ENCODE peak calls at places on chromosome 12, in six cellular contexts. H is uterus, U is cardiac fibroblast, O is astrocyte of the cerebellum, S is hepatocyte, L is bronchial epithelial cell. P is an unnamed sample.

GRCh38 chr12:127008758-127009403 is 1258.1 kb upstream of the TMEM132C start:
- DNase-seq in L (no peak), U (peak), O (no peak), H (no peak), S (peak), P (no peak)

GRCh38 chr12:56197921-56198635 is 8.8 kb upstream of the SMARCC2 start:
- DNase-seq in U (no peak), O (no peak), S (no peak), L (no peak), H (no peak), P (no peak)

GRCh38 chr12:49327887-49328286 is 4.8 kb downstream of the TROAP start:
- DNase-seq in U (no peak), H (no peak), L (no peak), S (no peak), O (no peak), P (no peak)

GRCh38 chr12:78290606-78291345 is 460.1 kb downstream of the NAV3 start:
- DNase-seq in L (peak), U (peak), S (peak), O (peak), H (no peak), P (peak)

GRCh38 chr12:123119808-123120207 is 31.1 kb downstream of the PITPNM2 start:
- DNase-seq in O (no peak), L (no peak), H (no peak), U (no peak), S (no peak), P (no peak)

GRCh38 chr12:3152013-3152412 is 74.8 kb downstream of the TSPAN9 start:
- DNase-seq in S (no peak), U (peak), L (no peak), O (peak), H (no peak), P (peak)

GRCh38 chr12:5614206-5614605 is 182.3 kb downstream of the NTF3 start:
- DNase-seq in H (no peak), S (no peak), U (no peak), O (no peak), L (no peak), P (no peak)

GRCh38 chr12:128323526-128323925 is 56.6 kb downstream of the TMEM132C start:
- DNase-seq in H (no peak), L (no peak), S (no peak), U (no peak), O (no peak), P (no peak)

GRCh38 chr12:124745891-124746570 is 117.6 kb downstream of the SCARB1 start:
- DNase-seq in L (peak), U (peak), S (peak), O (peak), H (peak), P (peak)

GRCh38 chr12:112947314-112947713 is 9.0 kb downstream of the OAS3 start:
- DNase-seq in S (no peak), L (no peak), O (no peak), H (no peak), U (no peak), P (no peak)

GRCh38 chr12:127629066-127629820 is 637.7 kb upstream of the TMEM132C start:
- DNase-seq in O (no peak), S (no peak), U (no peak), H (no peak), L (no peak), P (no peak)

GRCh38 chr12:130116791-130117190 is 45.5 kb upstream of the FZD10 start:
- DNase-seq in O (no peak), L (no peak), U (no peak), S (no peak), H (no peak), P (no peak)

GRCh38 chr12:57296291-57296690 is 45.3 kb upstream of the STAC3 start:
- DNase-seq in S (no peak), O (no peak), U (no peak), L (no peak), H (no peak), P (no peak)
- TF ChIP-seq CTCF in S (no peak), O (no peak), U (no peak), L (no peak), H (no peak), P (no peak)

GRCh38 chr12:76236640-76237039 is 111.6 kb downstream of the BBS10 start:
- DNase-seq in U (peak), L (peak), S (peak), H (no peak), O (no peak), P (no peak)
- H3K4me3 ChIP-seq in U (no peak), L (no peak), S (no peak), H (no peak), O (no peak), P (no peak)

DNA sequence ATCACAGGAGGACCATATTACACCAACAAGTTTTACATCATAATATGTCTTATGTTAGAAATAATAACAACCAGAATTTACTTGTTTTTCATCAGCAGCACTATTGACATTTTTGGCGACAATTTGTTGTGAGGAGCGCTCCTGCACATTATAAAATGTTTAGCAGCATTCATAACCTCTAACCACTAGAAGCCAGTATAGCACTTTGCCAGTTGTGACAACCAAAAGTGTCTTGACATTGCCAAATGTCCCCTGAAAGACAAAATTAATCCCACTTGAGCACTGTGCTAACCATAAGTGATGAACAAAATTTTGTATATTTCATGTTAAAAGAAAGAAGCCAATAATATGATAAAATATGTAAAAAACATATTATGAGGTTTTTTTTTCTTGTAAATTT is 356.9 kb upstream of the LMO3 start:
- DNase-seq in H (no peak), L (no peak), O (no peak), S (no peak), U (no peak), P (no peak)
- TF ChIP-seq CTCF in H (no peak), L (peak), O (no peak), S (no peak), U (no peak), P (no peak)

GRCh38 chr12:28219827-28220226 is 29.6 kb downstream of the CCDC91 start:
- DNase-seq in L (no peak), O (no peak), S (no peak), U (no peak), H (no peak), P (no peak)

GRCh38 chr12:28222081-28222700 is 31.9 kb downstream of the CCDC91 start:
- DNase-seq in H (no peak), O (no peak), U (no peak), S (no peak), L (no peak), P (no peak)

GRCh38 chr12:28226705-28227104 is 36.4 kb downstream of the CCDC91 start:
- DNase-seq in S (no peak), H (no peak), U (no peak), O (no peak), L (no peak), P (no peak)

GRCh38 chr12:28222959-28223662 is 32.9 kb downstream of the CCDC91 start:
- DNase-seq in L (no peak), O (no peak), U (no peak), H (no peak), S (peak), P (no peak)

GRCh38 chr12:28223853-28224252 is 33.6 kb downstream of the CCDC91 start:
- DNase-seq in L (no peak), O (no peak), U (no peak), H (no peak), S (no peak), P (no peak)
- H3K4me3 ChIP-seq in L (no peak), O (no peak), U (no peak), H (no peak), S (no peak), P (no peak)

P was measured in fibroblast of villous mesenchyme.